ENCODE peak calls at places on chromosomes 7 and 10, in eight cellular contexts. G is adrenal gland; K is non-pigmented ciliary epithelial cell; L is OCI-M1; X is NAMALWA; B is heart left ventricle; F is Right ventricle myocardium inferior; O is stimulated activated CD8-positive, alpha-beta memory T cell treated with anti-CD3 and anti-CD28 coated beads, Interleukin-15, amount 100 ng/mL, for 1 hour. Y is an unnamed sample.

GRCh38 chr10:132508497-132509443 is 28.8 kb upstream of the INPP5A start:
- DNase-seq in G (peak; percentile 69), K (no peak), L (no peak), X (no peak), B (peak; percentile 82), F (peak; percentile 71), O (no peak), Y (no peak)

GRCh38 chr7:96052860-96053452 is 268.9 kb downstream of the SLC25A13 start:
- DNase-seq in G (no peak), K (no peak), L (no peak), X (no peak), B (no peak), F (no peak), O (no peak), Y (no peak)

GRCh38 chr10:11326241-11326640 is 285.2 kb downstream of the USP6NL start:
- DNase-seq in G (no peak), K (no peak), L (no peak), X (no peak), B (no peak), F (no peak), O (no peak), Y (no peak)

GRCh38 chr7:70334883-70335282 is 736.6 kb downstream of the AUTS2 start:
- DNase-seq in G (no peak), K (no peak), L (no peak), X (no peak), B (no peak), F (no peak), O (no peak), Y (no peak)

GRCh38 chr7:81285142-81285871 is 366.5 kb upstream of the SEMA3C start:
- DNase-seq in G (no peak), K (peak; percentile 78), L (peak; percentile 59), X (no peak), B (no peak), F (no peak), O (no peak), Y (peak; percentile 65)

GRCh38 chr10:49138361-49138891 is 4.6 kb upstream of the FAM170B start:
- DNase-seq in G (no peak), K (no peak), L (no peak), X (no peak), B (no peak), F (peak; percentile 69), O (no peak), Y (no peak)

GRCh38 chr10:2980791-2981360 is 86.5 kb upstream of the PFKP start:
- DNase-seq in G (no peak), K (peak; percentile 27), L (no peak), X (no peak), B (no peak), F (no peak), O (no peak), Y (peak; percentile 29)

GRCh38 chr7:29078286-29078685 is 68.1 kb downstream of the CPVL start:
- DNase-seq in G (no peak), K (no peak), L (no peak), X (no peak), B (no peak), F (no peak), O (no peak), Y (no peak)

GRCh38 chr7:73770860-73771665 is 993 bp upstream of the CLDN3 start:
- DNase-seq in G (no peak), K (no peak), L (no peak), X (no peak), B (no peak), F (no peak), O (no peak), Y (no peak)

GRCh38 chr7:150453186-150453585 is 2.8 kb downstream of the GIMAP8 start:
- DNase-seq in G (no peak), K (no peak), L (no peak), X (no peak), B (no peak), F (no peak), O (no peak), Y (no peak)

GRCh38 chr10:92544296-92544695 is 29.6 kb downstream of the IDE start:
- DNase-seq in G (no peak), K (peak; percentile 26), L (peak; percentile 94), X (peak; percentile 15), B (no peak), F (no peak), O (no peak), Y (peak; percentile 8)

GRCh38 chr7:7702826-7703225 is 15.6 kb downstream of the RPA3 start:
- DNase-seq in G (no peak), K (no peak), L (no peak), X (no peak), B (no peak), F (no peak), O (no peak), Y (no peak)

GRCh38 chr10:32692174-32692573 is 246.2 kb downstream of the CCDC7 start:
- DNase-seq in G (no peak), K (peak; percentile 41), L (no peak), X (no peak), B (no peak), F (no peak), O (no peak), Y (peak; percentile 91)

GRCh38 chr7:31875424-31875823 is 188.4 kb downstream of the PPP1R17 start:
- DNase-seq in G (peak; percentile 38), K (no peak), L (no peak), X (no peak), B (no peak), F (no peak), O (no peak), Y (no peak)

GRCh38 chr7:21911341-21911875 is 34.3 kb downstream of the CDCA7L start:
- DNase-seq in G (no peak), K (peak; percentile 30), L (no peak), X (no peak), B (no peak), F (no peak), O (no peak), Y (no peak)

GRCh38 chr7:1297476-1297972 is 64.9 kb downstream of the UNCX start:
- DNase-seq in G (no peak), K (no peak), L (no peak), X (no peak), B (peak; percentile 41), F (peak; percentile 26), O (no peak), Y (no peak)

Y was measured in epithelial cell of prostate.